ENCODE peak calls at places on chromosomes 2 and 18, in six cellular contexts. One of them, this sample, is unnamed.

GRCh38 chr2:165952600-165953210 is 871 bp downstream of the TTC21B start:
- DNase-seq in body of pancreas: no peak
- DNase-seq in HepG2: peak; percentile 12
- DNase-seq in SK-N-SH: no peak
- DNase-seq in testis: no peak
- DNase-seq in right cardiac atrium: no peak
- DNase-seq in this sample: no peak

GRCh38 chr2:222298000-222298310 is 843 bp downstream of the PAX3 start:
- DNase-seq in body of pancreas: no peak
- DNase-seq in HepG2: no peak
- DNase-seq in SK-N-SH: no peak
- DNase-seq in testis: no peak
- DNase-seq in right cardiac atrium: no peak
- DNase-seq in this sample: no peak

GRCh38 chr2:222753251-222753824 is 81.9 kb downstream of the MOGAT1 start:
- DNase-seq in body of pancreas: peak; percentile 54
- DNase-seq in HepG2: no peak
- DNase-seq in SK-N-SH: peak; percentile 29
- DNase-seq in testis: peak; percentile 35
- DNase-seq in right cardiac atrium: peak; percentile 58
- DNase-seq in this sample: no peak

GRCh38 chr2:224378087-224379085 is 23.5 kb downstream of the FAM124B start:
- DNase-seq in body of pancreas: no peak
- DNase-seq in HepG2: no peak
- DNase-seq in SK-N-SH: no peak
- DNase-seq in testis: no peak
- DNase-seq in right cardiac atrium: no peak
- DNase-seq in this sample: no peak

GRCh38 chr2:44938287-44939073 is 3.0 kb upstream of the SIX3 start:
- DNase-seq in body of pancreas: no peak
- DNase-seq in HepG2: peak; percentile 26
- DNase-seq in SK-N-SH: peak; percentile 70
- DNase-seq in testis: no peak
- DNase-seq in right cardiac atrium: no peak
- DNase-seq in this sample: no peak

GRCh38 chr2:206275274-206276160 is 1.1 kb downstream of the ZDBF2 start:
- DNase-seq in body of pancreas: peak; percentile 25
- DNase-seq in HepG2: no peak
- DNase-seq in SK-N-SH: peak; percentile 40
- DNase-seq in testis: no peak
- DNase-seq in right cardiac atrium: no peak
- DNase-seq in this sample: no peak

GRCh38 chr2:85717308-85718005 is 23.3 kb downstream of the GNLY start:
- DNase-seq in body of pancreas: no peak
- DNase-seq in HepG2: no peak
- DNase-seq in SK-N-SH: peak; percentile 83
- DNase-seq in testis: no peak
- DNase-seq in right cardiac atrium: no peak
- DNase-seq in this sample: peak; percentile 2

GRCh38 chr18:67139899-67140298 is 376.6 kb downstream of the DSEL start:
- DNase-seq in body of pancreas: no peak
- DNase-seq in HepG2: no peak
- DNase-seq in SK-N-SH: no peak
- DNase-seq in testis: no peak
- DNase-seq in right cardiac atrium: no peak
- DNase-seq in this sample: no peak

GRCh38 chr2:170214309-170214902 is 36.5 kb downstream of the MYO3B start:
- DNase-seq in body of pancreas: no peak
- DNase-seq in HepG2: no peak
- DNase-seq in SK-N-SH: no peak
- DNase-seq in testis: no peak
- DNase-seq in right cardiac atrium: no peak
- DNase-seq in this sample: no peak

GRCh38 chr2:217975626-217976025 is 27.2 kb downstream of the TNS1 start:
- DNase-seq in body of pancreas: no peak
- DNase-seq in HepG2: no peak
- DNase-seq in SK-N-SH: no peak
- DNase-seq in testis: no peak
- DNase-seq in right cardiac atrium: no peak
- DNase-seq in this sample: no peak

GRCh38 chr2:66581461-66582363 is 146.8 kb downstream of the MEIS1 start:
- DNase-seq in body of pancreas: peak; percentile 74
- DNase-seq in HepG2: no peak
- DNase-seq in SK-N-SH: peak; percentile 72
- DNase-seq in testis: no peak
- DNase-seq in right cardiac atrium: peak; percentile 58
- DNase-seq in this sample: no peak

GRCh38 chr2:33417093-33417492 is 59.4 kb upstream of the RASGRP3 start:
- DNase-seq in body of pancreas: no peak
- DNase-seq in HepG2: no peak
- DNase-seq in SK-N-SH: no peak
- DNase-seq in testis: no peak
- DNase-seq in right cardiac atrium: no peak
- DNase-seq in this sample: no peak

GRCh38 chr18:46727177-46727576 is 29.7 kb downstream of the ST8SIA5 start:
- DNase-seq in body of pancreas: no peak
- DNase-seq in HepG2: no peak
- DNase-seq in SK-N-SH: no peak
- DNase-seq in testis: no peak
- DNase-seq in right cardiac atrium: no peak
- DNase-seq in this sample: no peak

DNA sequence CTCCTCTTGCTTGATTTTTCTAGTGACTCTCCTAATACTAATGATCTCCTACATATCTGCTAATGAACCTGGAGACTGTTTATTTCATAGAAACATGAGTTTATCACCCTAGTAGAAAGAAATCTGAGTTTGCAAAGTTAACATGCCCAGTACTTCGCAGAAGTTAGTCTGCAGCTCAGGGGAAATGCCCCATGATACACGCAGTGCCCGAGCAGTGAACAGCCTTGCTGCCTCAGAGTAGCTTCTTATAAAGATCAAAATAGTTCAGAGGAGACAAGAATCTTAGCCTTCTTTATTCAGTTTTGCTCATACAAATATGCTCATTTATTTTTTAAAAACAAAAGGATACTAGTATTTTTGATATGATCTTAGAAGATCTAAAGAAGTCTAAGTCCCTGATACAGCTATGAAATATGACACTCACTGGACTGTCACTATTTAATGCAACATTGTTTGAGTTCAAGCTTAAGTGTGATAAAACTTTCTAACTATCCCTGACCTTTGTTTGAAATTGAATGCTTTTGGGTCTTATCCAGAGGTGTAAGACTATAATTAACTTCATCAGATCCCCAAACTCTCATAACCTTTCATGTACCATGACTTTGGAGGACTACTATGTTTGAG is 20.5 kb downstream of the FRZB start:
- DNase-seq in body of pancreas: no peak
- DNase-seq in HepG2: no peak
- DNase-seq in SK-N-SH: no peak
- DNase-seq in testis: no peak
- DNase-seq in right cardiac atrium: no peak
- DNase-seq in this sample: no peak
- H3K27me3 ChIP-seq in body of pancreas: no peaks in the 10 kb centered on the region
- H3K27me3 ChIP-seq in HepG2: no peaks in the 10 kb centered on the region
- H3K27me3 ChIP-seq in SK-N-SH: no peaks in the 10 kb centered on the region
- H3K27me3 ChIP-seq in testis: no peaks in the 10 kb centered on the region
- H3K27me3 ChIP-seq in right cardiac atrium: no peaks in the 10 kb centered on the region
- H3K27me3 ChIP-seq in this sample: peaks cover 15% of the 10 kb centered on the region

GRCh38 chr2:238422940-238423339 is 3.8 kb upstream of the ASB1 start:
- DNase-seq in body of pancreas: no peak
- DNase-seq in HepG2: no peak
- DNase-seq in SK-N-SH: no peak
- DNase-seq in testis: no peak
- DNase-seq in right cardiac atrium: no peak
- DNase-seq in this sample: no peak

GRCh38 chr2:238425505-238425978 is 1.2 kb upstream of the ASB1 start:
- DNase-seq in body of pancreas: no peak
- DNase-seq in HepG2: no peak
- DNase-seq in SK-N-SH: no peak
- DNase-seq in testis: peak; percentile 68
- DNase-seq in right cardiac atrium: no peak
- DNase-seq in this sample: no peak

GRCh38 chr2:238425979-238426567 is 654 bp upstream of the ASB1 start:
- DNase-seq in body of pancreas: no peak
- DNase-seq in HepG2: peak; percentile 57
- DNase-seq in SK-N-SH: peak; percentile 80
- DNase-seq in testis: peak; percentile 36
- DNase-seq in right cardiac atrium: no peak
- DNase-seq in this sample: no peak

GRCh38 chr2:238423561-238424312 is 3.0 kb upstream of the ASB1 start:
- DNase-seq in body of pancreas: no peak
- DNase-seq in HepG2: no peak
- DNase-seq in SK-N-SH: no peak
- DNase-seq in testis: no peak
- DNase-seq in right cardiac atrium: no peak
- DNase-seq in this sample: no peak

DNA sequence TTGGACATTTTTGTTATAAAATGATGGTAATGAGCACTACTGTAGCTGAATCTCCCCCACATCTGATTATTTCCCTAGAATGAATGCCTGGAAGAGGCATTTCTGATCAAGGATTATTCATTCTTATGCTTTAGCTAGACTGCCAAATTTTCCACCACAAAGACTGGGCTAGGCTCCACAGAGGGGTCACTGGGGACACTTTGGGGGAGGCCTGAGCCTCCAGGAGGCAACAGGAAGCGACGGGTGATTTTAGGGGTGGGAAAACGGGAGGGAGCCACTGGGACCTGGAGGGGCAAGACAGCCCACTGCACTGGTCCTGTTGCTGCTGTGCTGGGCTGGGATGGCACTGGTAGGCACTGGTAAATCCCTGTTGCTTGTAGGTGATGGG is 2.4 kb upstream of the ASB1 start:
- DNase-seq in body of pancreas: no peak
- DNase-seq in HepG2: no peak
- DNase-seq in SK-N-SH: no peak
- DNase-seq in testis: no peak
- DNase-seq in right cardiac atrium: no peak
- DNase-seq in this sample: no peak
- H3K27ac ChIP-seq in body of pancreas: no peak overlapping the region
- H3K27ac ChIP-seq in HepG2: no peak overlapping the region
- H3K27ac ChIP-seq in SK-N-SH: no peak overlapping the region
- H3K27ac ChIP-seq in testis: no peak overlapping the region
- H3K27ac ChIP-seq in right cardiac atrium: no peak overlapping the region
- H3K27ac ChIP-seq in this sample: no peak overlapping the region

DNA sequence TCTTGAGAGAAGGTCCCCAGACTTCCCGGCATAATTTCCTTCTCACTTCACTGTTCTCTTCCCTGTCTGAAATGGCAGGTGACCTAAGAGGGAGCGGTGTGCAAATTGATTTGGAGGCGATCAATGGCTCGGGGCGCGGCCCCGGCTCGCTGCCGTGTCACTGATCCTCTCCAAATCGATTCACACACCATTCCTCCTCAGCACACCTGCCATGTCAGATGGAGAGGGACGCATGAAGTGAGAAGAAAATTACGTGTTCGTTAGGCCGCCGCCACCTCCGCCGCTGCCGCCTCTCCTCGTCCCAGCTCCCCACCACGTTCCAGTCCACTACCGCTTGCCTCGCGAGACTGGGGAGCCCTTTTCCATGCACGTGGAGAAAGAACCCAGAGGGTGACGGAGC is 31.8 kb upstream of the BCL11A start:
- DNase-seq in body of pancreas: no peak
- DNase-seq in HepG2: no peak
- DNase-seq in SK-N-SH: no peak
- DNase-seq in testis: no peak
- DNase-seq in right cardiac atrium: no peak
- DNase-seq in this sample: no peak
- H3K27me3 ChIP-seq in body of pancreas: no peaks in the 10 kb centered on the region
- H3K27me3 ChIP-seq in HepG2: peaks cover 6% of the 10 kb centered on the region
- H3K27me3 ChIP-seq in SK-N-SH: no peaks in the 10 kb centered on the region
- H3K27me3 ChIP-seq in testis: no peaks in the 10 kb centered on the region
- H3K27me3 ChIP-seq in right cardiac atrium: no peaks in the 10 kb centered on the region
- H3K27me3 ChIP-seq in this sample: peaks cover 22% of the 10 kb centered on the region

DNA sequence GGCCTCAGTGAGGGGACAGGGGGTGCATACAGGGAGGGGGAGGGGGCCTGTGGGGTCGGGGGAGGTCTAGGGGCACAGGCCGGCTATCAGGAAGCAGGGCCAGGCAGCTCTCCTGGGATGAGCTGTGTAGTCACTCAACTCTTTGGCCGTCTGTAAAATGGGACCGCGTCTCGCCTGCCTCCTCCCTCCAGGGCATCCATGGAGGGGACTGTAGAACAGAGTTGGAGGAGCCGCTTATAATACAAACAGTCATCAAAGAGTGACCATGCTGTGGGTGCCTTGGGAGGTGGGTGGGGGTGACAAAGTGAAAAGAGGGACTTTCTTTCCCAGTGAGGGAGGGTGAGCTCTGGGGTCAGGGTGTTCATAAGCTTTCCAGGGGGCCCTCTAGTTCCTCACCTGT is 169.6 kb upstream of the HAAO start:
- DNase-seq in body of pancreas: no peak
- DNase-seq in HepG2: no peak
- DNase-seq in SK-N-SH: no peak
- DNase-seq in testis: no peak
- DNase-seq in right cardiac atrium: peak; percentile 54
- DNase-seq in this sample: no peak
- H3K27ac ChIP-seq in body of pancreas: peak overlapping the region; percentile 12
- H3K27ac ChIP-seq in HepG2: no peak overlapping the region
- H3K27ac ChIP-seq in SK-N-SH: no peak overlapping the region
- H3K27ac ChIP-seq in testis: peak overlapping the region; percentile 12
- H3K27ac ChIP-seq in right cardiac atrium: peak overlapping the region; percentile 85
- H3K27ac ChIP-seq in this sample: no peak overlapping the region

GRCh38 chr18:62339106-62339988 is 14.2 kb downstream of the TNFRSF11A start:
- DNase-seq in body of pancreas: no peak
- DNase-seq in HepG2: no peak
- DNase-seq in SK-N-SH: no peak
- DNase-seq in testis: no peak
- DNase-seq in right cardiac atrium: no peak
- DNase-seq in this sample: no peak
- H3K27me3 ChIP-seq in body of pancreas: no peaks in the 10 kb centered on the region
- H3K27me3 ChIP-seq in HepG2: no peaks in the 10 kb centered on the region
- H3K27me3 ChIP-seq in SK-N-SH: no peaks in the 10 kb centered on the region
- H3K27me3 ChIP-seq in testis: no peaks in the 10 kb centered on the region
- H3K27me3 ChIP-seq in right cardiac atrium: no peaks in the 10 kb centered on the region
- H3K27me3 ChIP-seq in this sample: peaks cover 5% of the 10 kb centered on the region

GRCh38 chr2:112626604-112627059 is 19.1 kb upstream of the SLC20A1 start:
- DNase-seq in body of pancreas: peak; percentile 63
- DNase-seq in HepG2: peak; percentile 41
- DNase-seq in SK-N-SH: peak; percentile 79
- DNase-seq in testis: peak; percentile 52
- DNase-seq in right cardiac atrium: peak; percentile 79
- DNase-seq in this sample: peak; percentile 43
- H3K27ac ChIP-seq in body of pancreas: no peak overlapping the region
- H3K27ac ChIP-seq in HepG2: no peak overlapping the region
- H3K27ac ChIP-seq in SK-N-SH: peak overlapping the region; percentile 94
- H3K27ac ChIP-seq in testis: no peak overlapping the region
- H3K27ac ChIP-seq in right cardiac atrium: peak overlapping the region; percentile 97
- H3K27ac ChIP-seq in this sample: peak overlapping the region; percentile 33

GRCh38 chr2:60533114-60534033 is 20.1 kb downstream of the BCL11A start:
- DNase-seq in body of pancreas: no peak
- DNase-seq in HepG2: peak; percentile 36
- DNase-seq in SK-N-SH: peak; percentile 50
- DNase-seq in testis: no peak
- DNase-seq in right cardiac atrium: no peak
- DNase-seq in this sample: no peak
- H3K27me3 ChIP-seq in body of pancreas: no peaks in the 10 kb centered on the region
- H3K27me3 ChIP-seq in HepG2: no peaks in the 10 kb centered on the region
- H3K27me3 ChIP-seq in SK-N-SH: no peaks in the 10 kb centered on the region
- H3K27me3 ChIP-seq in testis: no peaks in the 10 kb centered on the region
- H3K27me3 ChIP-seq in right cardiac atrium: no peaks in the 10 kb centered on the region
- H3K27me3 ChIP-seq in this sample: peaks cover 14% of the 10 kb centered on the region